ENCODE peak calls at places on chromosomes 11 and 22, in nine cellular contexts. One of them, this sample, is unnamed. For H3K36me3 and H3K9me2, the result is how much of the 10 kb centered on the place peaks cover.

GRCh38 chr11:134170177-134170908 is 53.4 kb downstream of the NCAPD3 start:
- DNase-seq in HCT116: no peak
- DNase-seq in MM.1S: no peak
- DNase-seq in PC-3: peak
- DNase-seq in GM23248: no peak
- DNase-seq in GM23338: no peak
- DNase-seq in PC-9: no peak
- DNase-seq in SK-N-SH: no peak
- DNase-seq in hepatocyte: no peak
- DNase-seq in this sample: no peak

GRCh38 chr11:131694526-131695424 is 324.4 kb downstream of the NTM start:
- DNase-seq in HCT116: peak
- DNase-seq in MM.1S: peak
- DNase-seq in PC-3: peak
- DNase-seq in GM23248: peak
- DNase-seq in GM23338: peak
- DNase-seq in PC-9: peak
- DNase-seq in SK-N-SH: peak
- DNase-seq in hepatocyte: peak
- DNase-seq in this sample: peak

GRCh38 chr11:47467372-47467771 is 18.4 kb upstream of the RAPSN start:
- DNase-seq in HCT116: no peak
- DNase-seq in MM.1S: no peak
- DNase-seq in PC-3: no peak
- DNase-seq in GM23248: no peak
- DNase-seq in GM23338: no peak
- DNase-seq in PC-9: peak
- DNase-seq in SK-N-SH: no peak
- DNase-seq in hepatocyte: no peak
- DNase-seq in this sample: no peak

GRCh38 chr11:69444381-69445130 is 36.9 kb upstream of the LINC01488 start:
- DNase-seq in HCT116: no peak
- DNase-seq in MM.1S: no peak
- DNase-seq in PC-3: peak
- DNase-seq in GM23248: peak
- DNase-seq in GM23338: peak
- DNase-seq in PC-9: peak
- DNase-seq in SK-N-SH: no peak
- DNase-seq in hepatocyte: peak
- DNase-seq in this sample: no peak

GRCh38 chr11:64724863-64725535 is 2.0 kb upstream of the NRXN2 start:
- DNase-seq in HCT116: no peak
- DNase-seq in MM.1S: no peak
- DNase-seq in PC-3: no peak
- DNase-seq in GM23248: no peak
- DNase-seq in GM23338: no peak
- DNase-seq in PC-9: no peak
- DNase-seq in SK-N-SH: no peak
- DNase-seq in hepatocyte: peak
- DNase-seq in this sample: no peak

GRCh38 chr11:5596611-5597201 is at the start of gene TRIM6:
- DNase-seq in HCT116: no peak
- DNase-seq in MM.1S: no peak
- DNase-seq in PC-3: peak
- DNase-seq in GM23248: peak
- DNase-seq in GM23338: peak
- DNase-seq in PC-9: peak
- DNase-seq in SK-N-SH: no peak
- DNase-seq in hepatocyte: peak
- DNase-seq in this sample: no peak

GRCh38 chr11:130175898-130176297 is 16.3 kb downstream of the ST14 start:
- DNase-seq in HCT116: no peak
- DNase-seq in MM.1S: peak
- DNase-seq in PC-3: no peak
- DNase-seq in GM23248: no peak
- DNase-seq in GM23338: no peak
- DNase-seq in PC-9: no peak
- DNase-seq in SK-N-SH: no peak
- DNase-seq in hepatocyte: no peak
- DNase-seq in this sample: peak

GRCh38 chr11:94493443-94494199 is at the start of the genes ANKRD49 and MRE11:
- DNase-seq in HCT116: peak
- DNase-seq in MM.1S: peak
- DNase-seq in PC-3: peak
- DNase-seq in GM23248: peak
- DNase-seq in GM23338: peak
- DNase-seq in PC-9: peak
- DNase-seq in SK-N-SH: peak
- DNase-seq in hepatocyte: peak
- DNase-seq in this sample: peak

GRCh38 chr11:44681698-44682097 is 45.1 kb upstream of the TSPAN18 start:
- DNase-seq in HCT116: no peak
- DNase-seq in MM.1S: no peak
- DNase-seq in PC-3: peak
- DNase-seq in GM23248: peak
- DNase-seq in GM23338: no peak
- DNase-seq in PC-9: no peak
- DNase-seq in SK-N-SH: no peak
- DNase-seq in hepatocyte: no peak
- DNase-seq in this sample: no peak

GRCh38 chr11:115545811-115546210 is 41.6 kb upstream of the CADM1 start:
- DNase-seq in HCT116: no peak
- DNase-seq in MM.1S: no peak
- DNase-seq in PC-3: no peak
- DNase-seq in GM23248: no peak
- DNase-seq in GM23338: no peak
- DNase-seq in PC-9: no peak
- DNase-seq in SK-N-SH: no peak
- DNase-seq in hepatocyte: no peak
- DNase-seq in this sample: no peak

GRCh38 chr22:47817380-47817779 is 1054.9 kb downstream of the TBC1D22A start:
- DNase-seq in HCT116: no peak
- DNase-seq in MM.1S: peak
- DNase-seq in PC-3: no peak
- DNase-seq in GM23248: no peak
- DNase-seq in GM23338: no peak
- DNase-seq in PC-9: no peak
- DNase-seq in SK-N-SH: no peak
- DNase-seq in hepatocyte: no peak
- DNase-seq in this sample: no peak

GRCh38 chr22:43276311-43276710 is 66.9 kb downstream of the SCUBE1 start:
- DNase-seq in HCT116: no peak
- DNase-seq in MM.1S: no peak
- DNase-seq in PC-3: no peak
- DNase-seq in GM23248: no peak
- DNase-seq in GM23338: no peak
- DNase-seq in PC-9: peak
- DNase-seq in SK-N-SH: no peak
- DNase-seq in hepatocyte: no peak
- DNase-seq in this sample: no peak

GRCh38 chr11:12845739-12846358 is 163.3 kb upstream of the RASSF10 start:
- DNase-seq in HCT116: no peak
- DNase-seq in MM.1S: peak
- DNase-seq in PC-3: peak
- DNase-seq in GM23248: peak
- DNase-seq in GM23338: peak
- DNase-seq in PC-9: no peak
- DNase-seq in SK-N-SH: peak
- DNase-seq in hepatocyte: peak
- DNase-seq in this sample: peak

GRCh38 chr11:76752321-76753175 is 30.6 kb upstream of the TSKU start:
- DNase-seq in HCT116: no peak
- DNase-seq in MM.1S: no peak
- DNase-seq in PC-3: no peak
- DNase-seq in GM23248: peak
- DNase-seq in GM23338: no peak
- DNase-seq in PC-9: peak
- DNase-seq in SK-N-SH: peak
- DNase-seq in hepatocyte: peak
- DNase-seq in this sample: no peak

GRCh38 chr11:104772806-104773241 is 125.4 kb downstream of the CASP12 start:
- DNase-seq in HCT116: peak
- DNase-seq in MM.1S: no peak
- DNase-seq in PC-3: peak
- DNase-seq in GM23248: peak
- DNase-seq in GM23338: no peak
- DNase-seq in PC-9: no peak
- DNase-seq in SK-N-SH: peak
- DNase-seq in hepatocyte: peak
- DNase-seq in this sample: no peak

GRCh38 chr11:15665368-15665871 is 550.7 kb downstream of the INSC start:
- DNase-seq in HCT116: no peak
- DNase-seq in MM.1S: no peak
- DNase-seq in PC-3: peak
- DNase-seq in GM23248: no peak
- DNase-seq in GM23338: no peak
- DNase-seq in PC-9: no peak
- DNase-seq in SK-N-SH: no peak
- DNase-seq in hepatocyte: peak
- DNase-seq in this sample: no peak
- H3K36me3 ChIP-seq in HCT116: under half
- H3K36me3 ChIP-seq in MM.1S: under half
- H3K36me3 ChIP-seq in PC-3: under half
- H3K36me3 ChIP-seq in GM23248: under half
- H3K36me3 ChIP-seq in GM23338: under half
- H3K36me3 ChIP-seq in PC-9: under half
- H3K36me3 ChIP-seq in SK-N-SH: under half
- H3K36me3 ChIP-seq in hepatocyte: under half
- H3K36me3 ChIP-seq in this sample: under half

GRCh38 chr22:19387575-19387974 is 44.0 kb downstream of the HIRA start:
- DNase-seq in HCT116: no peak
- DNase-seq in MM.1S: no peak
- DNase-seq in PC-3: no peak
- DNase-seq in GM23248: no peak
- DNase-seq in GM23338: no peak
- DNase-seq in PC-9: no peak
- DNase-seq in SK-N-SH: no peak
- DNase-seq in hepatocyte: no peak
- DNase-seq in this sample: no peak
- H3K9me2 ChIP-seq in HCT116: under half
- H3K9me2 ChIP-seq in MM.1S: under half
- H3K9me2 ChIP-seq in PC-3: under half
- H3K9me2 ChIP-seq in GM23248: under half
- H3K9me2 ChIP-seq in GM23338: under half
- H3K9me2 ChIP-seq in PC-9: under half
- H3K9me2 ChIP-seq in SK-N-SH: under half
- H3K9me2 ChIP-seq in hepatocyte: under half
- H3K9me2 ChIP-seq in this sample: under half

GRCh38 chr11:66369073-66369894 is 2.3 kb downstream of the SLC29A2 start:
- DNase-seq in HCT116: no peak
- DNase-seq in MM.1S: no peak
- DNase-seq in PC-3: no peak
- DNase-seq in GM23248: no peak
- DNase-seq in GM23338: no peak
- DNase-seq in PC-9: no peak
- DNase-seq in SK-N-SH: no peak
- DNase-seq in hepatocyte: peak
- DNase-seq in this sample: no peak
- H3K4me3 ChIP-seq in HCT116: peak
- H3K4me3 ChIP-seq in MM.1S: no peak
- H3K4me3 ChIP-seq in PC-3: peak
- H3K4me3 ChIP-seq in GM23248: no peak
- H3K4me3 ChIP-seq in GM23338: peak
- H3K4me3 ChIP-seq in PC-9: peak
- H3K4me3 ChIP-seq in SK-N-SH: no peak
- H3K4me3 ChIP-seq in hepatocyte: no peak
- H3K4me3 ChIP-seq in this sample: peak

GRCh38 chr11:68165601-68166000 is 44.4 kb upstream of the CHKA start:
- DNase-seq in HCT116: no peak
- DNase-seq in MM.1S: no peak
- DNase-seq in PC-3: no peak
- DNase-seq in GM23248: no peak
- DNase-seq in GM23338: no peak
- DNase-seq in PC-9: no peak
- DNase-seq in SK-N-SH: no peak
- DNase-seq in hepatocyte: no peak
- DNase-seq in this sample: no peak
- H3K36me3 ChIP-seq in HCT116: under half
- H3K36me3 ChIP-seq in MM.1S: under half
- H3K36me3 ChIP-seq in PC-3: under half
- H3K36me3 ChIP-seq in GM23248: under half
- H3K36me3 ChIP-seq in GM23338: under half
- H3K36me3 ChIP-seq in PC-9: under half
- H3K36me3 ChIP-seq in SK-N-SH: under half
- H3K36me3 ChIP-seq in hepatocyte: under half
- H3K36me3 ChIP-seq in this sample: under half

DNA sequence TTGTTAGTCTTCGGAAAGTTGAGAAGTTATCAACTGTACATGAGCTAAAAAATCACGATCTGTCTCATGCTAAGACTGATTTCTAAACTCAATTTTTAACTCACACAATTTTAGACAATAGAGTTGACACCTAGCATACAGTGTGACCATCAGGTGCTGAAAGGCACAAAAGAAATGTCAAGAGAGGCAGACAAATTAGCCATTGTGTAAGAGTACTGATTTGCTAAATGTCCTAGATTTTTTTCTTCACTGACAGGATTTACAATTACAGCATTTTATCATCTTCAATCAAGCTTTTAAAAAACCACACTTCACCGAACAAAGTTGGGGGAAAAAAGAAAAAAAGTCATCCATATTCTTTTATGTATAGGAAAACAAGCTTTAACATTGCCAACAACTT is 7.0 kb downstream of the LGR4 start:
- DNase-seq in HCT116: no peak
- DNase-seq in MM.1S: no peak
- DNase-seq in PC-3: no peak
- DNase-seq in GM23248: no peak
- DNase-seq in GM23338: no peak
- DNase-seq in PC-9: no peak
- DNase-seq in SK-N-SH: no peak
- DNase-seq in hepatocyte: no peak
- DNase-seq in this sample: no peak
- H3K9me2 ChIP-seq in HCT116: under half
- H3K9me2 ChIP-seq in MM.1S: under half
- H3K9me2 ChIP-seq in PC-3: under half
- H3K9me2 ChIP-seq in GM23248: under half
- H3K9me2 ChIP-seq in GM23338: under half
- H3K9me2 ChIP-seq in PC-9: under half
- H3K9me2 ChIP-seq in SK-N-SH: under half
- H3K9me2 ChIP-seq in hepatocyte: under half
- H3K9me2 ChIP-seq in this sample: under half

DNA sequence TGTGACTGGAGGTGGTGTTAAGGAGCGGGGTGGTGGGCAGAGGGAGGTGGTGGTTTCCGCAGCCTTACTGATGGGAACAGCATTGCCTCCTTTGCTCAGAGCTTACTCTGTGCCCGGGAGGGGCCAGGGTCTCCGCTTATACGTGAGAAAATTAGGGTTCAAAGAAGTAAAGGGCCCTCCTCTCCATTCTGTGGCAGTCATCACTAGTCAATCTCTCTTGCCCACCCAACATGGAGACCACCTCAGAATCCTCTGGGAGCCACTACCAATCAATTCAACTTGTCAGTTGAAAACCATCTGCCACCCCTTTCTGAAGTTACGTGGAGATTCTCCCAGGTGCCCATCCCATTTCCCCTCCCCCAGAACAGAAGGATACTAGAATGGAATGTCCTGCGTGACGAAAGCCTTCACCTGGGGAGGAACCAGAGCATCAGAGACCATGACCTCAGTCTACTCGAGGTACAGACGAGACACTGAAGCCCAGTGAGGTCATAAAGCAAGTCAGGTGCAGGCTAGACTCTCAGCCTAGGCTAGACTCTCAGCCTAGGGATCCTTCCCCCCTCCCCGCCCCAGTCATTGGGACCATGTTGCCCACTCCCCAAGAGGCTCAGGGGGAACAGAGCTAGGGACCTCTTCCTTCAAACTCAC is 2.0 kb downstream of the SELENOM start:
- DNase-seq in HCT116: no peak
- DNase-seq in MM.1S: no peak
- DNase-seq in PC-3: no peak
- DNase-seq in GM23248: peak
- DNase-seq in GM23338: no peak
- DNase-seq in PC-9: no peak
- DNase-seq in SK-N-SH: no peak
- DNase-seq in hepatocyte: no peak
- DNase-seq in this sample: no peak
- H3K4me3 ChIP-seq in HCT116: no peak
- H3K4me3 ChIP-seq in MM.1S: no peak
- H3K4me3 ChIP-seq in PC-3: no peak
- H3K4me3 ChIP-seq in GM23248: peak
- H3K4me3 ChIP-seq in GM23338: peak
- H3K4me3 ChIP-seq in PC-9: no peak
- H3K4me3 ChIP-seq in SK-N-SH: peak
- H3K4me3 ChIP-seq in hepatocyte: no peak
- H3K4me3 ChIP-seq in this sample: no peak